ENCODE peak calls at places on chromosomes 4 and X, in six cellular contexts. J, N, F, E, A and H are unnamed samples.

GRCh38 chr4:52982246-52982950 is 120.3 kb downstream of the RASL11B start:
- DNase-seq in J (no peak), F (no peak), N (no peak), E (no peak), A (peak; percentile 42), H (no peak)

GRCh38 chrX:54358424-54359211 is 772 bp upstream of the WNK3 start:
- DNase-seq in J (peak; percentile 37), A (no peak), E (peak; percentile 81), N (peak; percentile 13), F (peak; percentile 7), H (peak; percentile 77)

GRCh38 chrX:19848110-19848509 is 39.3 kb downstream of the SH3KBP1 start:
- DNase-seq in J (no peak), A (no peak), E (no peak), F (no peak), N (no peak), H (no peak)

GRCh38 chr4:11228575-11228974 is 200.1 kb downstream of the HS3ST1 start:
- DNase-seq in J (no peak), A (no peak), E (no peak), N (no peak), F (no peak), H (no peak)

GRCh38 chr4:138659640-138660325 is 355.8 kb upstream of the NOCT start:
- DNase-seq in A (no peak), J (no peak), F (no peak), E (no peak), N (no peak), H (no peak)

GRCh38 chr4:139986108-139986507 is 167.9 kb downstream of the MAML3 start:
- DNase-seq in J (no peak), E (no peak), A (no peak), F (no peak), N (no peak), H (no peak)

GRCh38 chr4:183571350-183572076 is 66.7 kb downstream of the ING2 start:
- DNase-seq in E (no peak), N (no peak), A (peak; percentile 7), J (peak; percentile 32), F (no peak), H (no peak)

GRCh38 chrX:24080670-24081069 is 25.9 kb downstream of the EIF2S3 start:
- DNase-seq in F (no peak), N (no peak), E (no peak), A (peak; percentile 20), J (no peak), H (no peak)

GRCh38 chr4:130026185-130026584 is 930.2 kb downstream of the C4orf33 start:
- DNase-seq in N (no peak), J (no peak), A (no peak), E (no peak), F (no peak), H (no peak)

GRCh38 chr4:1766336-1767057 is 26.6 kb upstream of the FGFR3 start:
- DNase-seq in F (no peak), J (no peak), E (no peak), N (no peak), A (no peak), H (no peak)

GRCh38 chr4:139740121-139740520 is 74.5 kb downstream of the MGST2 start:
- DNase-seq in N (no peak), F (no peak), E (peak; percentile 15), J (peak; percentile 55), A (no peak), H (peak; percentile 48)

GRCh38 chr4:67779631-67780030 is 25.4 kb upstream of the GNRHR start:
- DNase-seq in A (no peak), E (no peak), N (no peak), J (no peak), F (no peak), H (no peak)

GRCh38 chr4:8835521-8836365 is 35.9 kb downstream of the HMX1 start:
- DNase-seq in A (no peak), J (no peak), E (no peak), N (no peak), F (no peak), H (peak; percentile 47)

GRCh38 chr4:95522682-95523410 is 25.9 kb downstream of the UNC5C start:
- DNase-seq in J (no peak), N (no peak), F (no peak), A (no peak), E (no peak), H (no peak)

GRCh38 chrX:47927212-47927611 is 76.6 kb downstream of the ZNF182 start:
- DNase-seq in J (no peak), F (no peak), A (peak; percentile 19), E (no peak), N (no peak), H (no peak)

GRCh38 chr4:84050014-84050413 is 449.1 kb downstream of the NKX6-1 start:
- DNase-seq in A (no peak), J (no peak), F (no peak), N (no peak), E (no peak), H (no peak)

GRCh38 chr4:93384897-93385296 is 443.7 kb upstream of the ATOH1 start:
- DNase-seq in N (no peak), F (no peak), A (no peak), E (no peak), J (no peak), H (no peak)

GRCh38 chrX:8663325-8663724 is 68.6 kb downstream of the ANOS1 start:
- DNase-seq in E (no peak), J (no peak), N (no peak), F (no peak), A (no peak), H (no peak)

GRCh38 chr4:69716654-69717053 is 43.8 kb downstream of the SULT1B1 start:
- DNase-seq in F (no peak), N (no peak), E (no peak), A (no peak), J (no peak), H (no peak)

GRCh38 chrX:147875866-147876596 is 35.7 kb upstream of the FMR1 start:
- DNase-seq in E (no peak), N (no peak), J (no peak), A (peak; percentile 64), F (no peak), H (no peak)

GRCh38 chrX:136261316-136261715 is 10.1 kb upstream of the MAP7D3 start:
- DNase-seq in E (no peak), F (no peak), N (no peak), J (no peak), A (no peak), H (no peak)

GRCh38 chr4:72974694-72975487 is 94.6 kb downstream of the COX18 start:
- DNase-seq in E (no peak), N (no peak), A (no peak), F (no peak), J (no peak), H (no peak)

GRCh38 chr4:132059227-132059626 is 1089.9 kb upstream of the PCDH10 start:
- DNase-seq in E (no peak), A (no peak), N (no peak), J (no peak), F (no peak), H (no peak)

GRCh38 chr4:8394806-8395205 is 45.7 kb downstream of the ACOX3 start:
- DNase-seq in J (no peak), A (no peak), N (no peak), E (no peak), F (no peak), H (no peak)

GRCh38 chr4:112881842-112882241 is 167.6 kb upstream of the ANK2 start:
- DNase-seq in N (no peak), F (no peak), E (no peak), A (no peak), J (peak; percentile 26), H (no peak)

GRCh38 chrX:72245461-72246089 is 6.7 kb upstream of the ERCC6L start:
- DNase-seq in A (peak; percentile 38), F (no peak), E (peak; percentile 42), J (peak; percentile 62), N (peak; percentile 43), H (no peak)

GRCh38 chrX:72018277-72019112 is 107.8 kb downstream of the NHSL2 start:
- DNase-seq in E (peak; percentile 82), N (peak; percentile 72), A (peak; percentile 64), F (peak; percentile 67), J (peak; percentile 89), H (peak; percentile 83)

GRCh38 chrX:84339507-84340364 is 151.7 kb upstream of the RPS6KA6 start:
- DNase-seq in J (no peak), N (no peak), A (peak; percentile 49), E (no peak), F (no peak), H (no peak)

GRCh38 chrX:2608638-2609430 is 82.3 kb upstream of the CD99 start:
- DNase-seq in N (peak; percentile 91), A (peak; percentile 75), E (peak; percentile 48), J (peak; percentile 89), F (peak; percentile 83), H (peak; percentile 87)

GRCh38 chr4:88807499-88807898 is 109.9 kb upstream of the NAP1L5 start:
- DNase-seq in E (no peak), A (no peak), N (no peak), J (no peak), F (no peak), H (no peak)

GRCh38 chrX:21374994-21375794 is 976 bp downstream of the CNKSR2 start:
- DNase-seq in A (no peak), J (peak; percentile 16), E (no peak), F (no peak), N (no peak), H (no peak)

GRCh38 chr4:142719854-142720541 is 126.1 kb downstream of the INPP4B start:
- DNase-seq in F (no peak), E (no peak), J (no peak), A (peak; percentile 38), N (peak; percentile 24), H (no peak)

GRCh38 chrX:139826065-139827044 is 106.5 kb downstream of the ATP11C start:
- DNase-seq in F (no peak), A (no peak), N (no peak), J (no peak), E (no peak), H (no peak)

GRCh38 chr4:187993827-187994226 is 1.7 kb upstream of the ZFP42 start:
- DNase-seq in N (no peak), F (no peak), A (peak; percentile 20), J (no peak), E (no peak), H (no peak)